ENCODE peak calls at places on chromosomes 12 and 14, in seven cellular contexts. H is hepatocyte, Q is MCF 10A, W is NB4, R is astrocyte of the cerebellum, J is HCT116, M is NCI-H1092 treated with DMSO at 0.1 percent for 48 hours. L is an unnamed sample.

GRCh38 chr12:16523570-16524331 is 82.2 kb downstream of the LMO3 start:
- DNase-seq in Q (no peak), H (no peak), R (no peak), W (no peak), M (no peak), J (no peak), L (no peak)

GRCh38 chr12:106736051-106736957 is 38.2 kb upstream of the RIC8B start:
- DNase-seq in R (no peak), W (peak; percentile 29), Q (no peak), M (no peak), J (no peak), H (no peak), L (peak; percentile 38)

GRCh38 chr12:31531908-31532307 is 59.0 kb downstream of the DENND5B start:
- DNase-seq in Q (no peak), J (no peak), W (no peak), H (no peak), R (no peak), M (no peak), L (no peak)

GRCh38 chr14:68544150-68544892 is 248.5 kb downstream of the ZFP36L1 start:
- DNase-seq in H (no peak), M (no peak), J (no peak), R (peak; percentile 99), W (no peak), Q (peak; percentile 98), L (peak; percentile 89)

GRCh38 chr12:95385646-95386045 is 88.3 kb upstream of the METAP2 start:
- DNase-seq in R (no peak), Q (peak; percentile 37), H (no peak), J (no peak), W (no peak), M (no peak), L (no peak)

GRCh38 chr14:68775614-68776126 is 17.2 kb downstream of the ZFP36L1 start:
- DNase-seq in R (no peak), Q (no peak), M (no peak), H (no peak), W (peak; percentile 34), J (no peak), L (no peak)

GRCh38 chr12:114774181-114774580 is 90.2 kb upstream of the TBX3 start:
- DNase-seq in R (peak; percentile 5), Q (peak; percentile 30), M (no peak), J (peak; percentile 8), H (no peak), W (no peak), L (no peak)

GRCh38 chr12:49538740-49539403 is at the start of gene KCNH3:
- DNase-seq in W (peak; percentile 87), R (peak; percentile 5), J (peak; percentile 37), M (peak; percentile 61), H (peak; percentile 86), Q (peak; percentile 71), L (peak; percentile 22)

GRCh38 chr14:55366271-55366670 is 45.4 kb downstream of the ATG14 start:
- DNase-seq in W (no peak), H (peak; percentile 35), R (no peak), Q (peak; percentile 45), J (no peak), M (no peak), L (peak; percentile 16)

GRCh38 chr14:100032749-100033148 is 32.5 kb upstream of the EVL start:
- DNase-seq in Q (no peak), R (no peak), M (peak; percentile 5), H (no peak), W (no peak), J (no peak), L (peak; percentile 55)